ENCODE peak calls at places on chromosomes 6 and 20, in seven cellular contexts. One of them, this sample, is unnamed.

GRCh38 chr20:47606414-47607207 is 104.9 kb downstream of the NCOA3 start:
- DNase-seq in progenitor cell of endocrine pancreas: no peak
- DNase-seq in colonic mucosa: no peak
- DNase-seq in WTC11: no peak
- DNase-seq in nephron progenitor cell: no peak
- DNase-seq in A549: no peak
- DNase-seq in stomach: no peak
- DNase-seq in this sample: no peak

GRCh38 chr20:53487453-53487852 is 106.2 kb downstream of the ZNF217 start:
- DNase-seq in progenitor cell of endocrine pancreas: no peak
- DNase-seq in colonic mucosa: no peak
- DNase-seq in WTC11: no peak
- DNase-seq in nephron progenitor cell: no peak
- DNase-seq in A549: no peak
- DNase-seq in stomach: no peak
- DNase-seq in this sample: no peak

GRCh38 chr6:82084324-82084920 is 163.1 kb downstream of the IBTK start:
- DNase-seq in progenitor cell of endocrine pancreas: no peak
- DNase-seq in colonic mucosa: no peak
- DNase-seq in WTC11: no peak
- DNase-seq in nephron progenitor cell: no peak
- DNase-seq in A549: no peak
- DNase-seq in stomach: no peak
- DNase-seq in this sample: no peak

GRCh38 chr6:84635081-84635745 is 129.2 kb downstream of the TBX18 start:
- DNase-seq in progenitor cell of endocrine pancreas: no peak
- DNase-seq in colonic mucosa: no peak
- DNase-seq in WTC11: no peak
- DNase-seq in nephron progenitor cell: no peak
- DNase-seq in A549: no peak
- DNase-seq in stomach: no peak
- DNase-seq in this sample: no peak

GRCh38 chr6:151723152-151723551 is 84.3 kb upstream of the ESR1 start:
- DNase-seq in progenitor cell of endocrine pancreas: no peak
- DNase-seq in colonic mucosa: no peak
- DNase-seq in WTC11: no peak
- DNase-seq in nephron progenitor cell: no peak
- DNase-seq in A549: no peak
- DNase-seq in stomach: no peak
- DNase-seq in this sample: no peak

GRCh38 chr6:38509713-38510112 is 130.0 kb downstream of the BTBD9 start:
- DNase-seq in progenitor cell of endocrine pancreas: no peak
- DNase-seq in colonic mucosa: no peak
- DNase-seq in WTC11: no peak
- DNase-seq in nephron progenitor cell: no peak
- DNase-seq in A549: no peak
- DNase-seq in stomach: no peak
- DNase-seq in this sample: no peak

GRCh38 chr6:429515-430121 is 38.1 kb downstream of the IRF4 start:
- DNase-seq in progenitor cell of endocrine pancreas: no peak
- DNase-seq in colonic mucosa: no peak
- DNase-seq in WTC11: no peak
- DNase-seq in nephron progenitor cell: no peak
- DNase-seq in A549: no peak
- DNase-seq in stomach: no peak
- DNase-seq in this sample: no peak

GRCh38 chr6:43176423-43176786 is 5.3 kb downstream of the SRF start:
- DNase-seq in progenitor cell of endocrine pancreas: no peak
- DNase-seq in colonic mucosa: no peak
- DNase-seq in WTC11: no peak
- DNase-seq in nephron progenitor cell: no peak
- DNase-seq in A549: no peak
- DNase-seq in stomach: no peak
- DNase-seq in this sample: no peak

GRCh38 chr6:47258724-47259347 is 50.9 kb downstream of the TNFRSF21 start:
- DNase-seq in progenitor cell of endocrine pancreas: no peak
- DNase-seq in colonic mucosa: no peak
- DNase-seq in WTC11: no peak
- DNase-seq in nephron progenitor cell: no peak
- DNase-seq in A549: no peak
- DNase-seq in stomach: no peak
- DNase-seq in this sample: no peak

GRCh38 chr6:27650620-27651370 is 177.9 kb upstream of the ZNF184 start:
- DNase-seq in progenitor cell of endocrine pancreas: peak
- DNase-seq in colonic mucosa: no peak
- DNase-seq in WTC11: peak
- DNase-seq in nephron progenitor cell: peak
- DNase-seq in A549: no peak
- DNase-seq in stomach: no peak
- DNase-seq in this sample: peak
- TF ChIP-seq CTCF in progenitor cell of endocrine pancreas: peak
- TF ChIP-seq CTCF in colonic mucosa: peak
- TF ChIP-seq CTCF in WTC11: peak
- TF ChIP-seq CTCF in nephron progenitor cell: peak
- TF ChIP-seq CTCF in A549: no peak
- TF ChIP-seq CTCF in stomach: no peak
- TF ChIP-seq CTCF in this sample: peak

GRCh38 chr6:144214029-144214428 is 63.7 kb downstream of the STX11 start:
- DNase-seq in progenitor cell of endocrine pancreas: no peak
- DNase-seq in colonic mucosa: no peak
- DNase-seq in WTC11: no peak
- DNase-seq in nephron progenitor cell: no peak
- DNase-seq in A549: no peak
- DNase-seq in stomach: no peak
- DNase-seq in this sample: no peak

GRCh38 chr6:144215402-144215931 is 65.2 kb downstream of the STX11 start:
- DNase-seq in progenitor cell of endocrine pancreas: no peak
- DNase-seq in colonic mucosa: peak
- DNase-seq in WTC11: no peak
- DNase-seq in nephron progenitor cell: no peak
- DNase-seq in A549: peak
- DNase-seq in stomach: no peak
- DNase-seq in this sample: no peak

GRCh38 chr6:144215932-144216667 is 65.8 kb downstream of the STX11 start:
- DNase-seq in progenitor cell of endocrine pancreas: peak
- DNase-seq in colonic mucosa: peak
- DNase-seq in WTC11: peak
- DNase-seq in nephron progenitor cell: peak
- DNase-seq in A549: peak
- DNase-seq in stomach: peak
- DNase-seq in this sample: peak

GRCh38 chr6:144213293-144213692 is 63.0 kb downstream of the STX11 start:
- DNase-seq in progenitor cell of endocrine pancreas: no peak
- DNase-seq in colonic mucosa: no peak
- DNase-seq in WTC11: no peak
- DNase-seq in nephron progenitor cell: no peak
- DNase-seq in A549: no peak
- DNase-seq in stomach: no peak
- DNase-seq in this sample: no peak

GRCh38 chr6:144214622-144215401 is 64.5 kb downstream of the STX11 start:
- DNase-seq in progenitor cell of endocrine pancreas: no peak
- DNase-seq in colonic mucosa: peak
- DNase-seq in WTC11: no peak
- DNase-seq in nephron progenitor cell: no peak
- DNase-seq in A549: no peak
- DNase-seq in stomach: no peak
- DNase-seq in this sample: no peak
- TF ChIP-seq CTCF in progenitor cell of endocrine pancreas: no peak
- TF ChIP-seq CTCF in colonic mucosa: no peak
- TF ChIP-seq CTCF in WTC11: no peak
- TF ChIP-seq CTCF in nephron progenitor cell: no peak
- TF ChIP-seq CTCF in A549: no peak
- TF ChIP-seq CTCF in stomach: no peak
- TF ChIP-seq CTCF in this sample: no peak

DNA sequence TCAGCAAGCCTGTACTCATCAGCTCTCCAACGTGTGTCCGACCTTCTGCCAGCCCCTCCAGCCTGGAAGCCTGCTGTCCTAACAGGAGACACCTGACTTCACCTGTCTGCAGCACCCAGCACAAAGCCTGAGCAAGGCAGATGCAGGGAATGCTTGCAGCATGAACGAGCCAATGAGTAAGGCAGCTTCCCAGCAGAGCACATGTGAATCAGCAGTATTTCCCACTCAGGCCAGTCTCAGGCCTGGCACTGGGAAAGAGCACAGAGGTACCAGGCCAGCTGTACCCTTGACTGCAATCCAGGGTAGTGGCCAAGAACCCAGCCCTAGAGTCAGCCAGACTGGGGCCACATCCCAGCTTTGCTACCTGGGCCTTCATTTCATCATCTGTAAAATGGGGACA is 120.8 kb downstream of the MAFB start:
- DNase-seq in progenitor cell of endocrine pancreas: no peak
- DNase-seq in colonic mucosa: no peak
- DNase-seq in WTC11: no peak
- DNase-seq in nephron progenitor cell: no peak
- DNase-seq in A549: no peak
- DNase-seq in stomach: no peak
- DNase-seq in this sample: no peak
- TF ChIP-seq CTCF in progenitor cell of endocrine pancreas: no peak
- TF ChIP-seq CTCF in colonic mucosa: no peak
- TF ChIP-seq CTCF in WTC11: no peak
- TF ChIP-seq CTCF in nephron progenitor cell: no peak
- TF ChIP-seq CTCF in A549: no peak
- TF ChIP-seq CTCF in stomach: no peak
- TF ChIP-seq CTCF in this sample: no peak

GRCh38 chr20:36384022-36384619 is 78.0 kb downstream of the DLGAP4 start:
- DNase-seq in progenitor cell of endocrine pancreas: peak
- DNase-seq in colonic mucosa: peak
- DNase-seq in WTC11: peak
- DNase-seq in nephron progenitor cell: peak
- DNase-seq in A549: no peak
- DNase-seq in stomach: no peak
- DNase-seq in this sample: peak
- TF ChIP-seq CTCF in progenitor cell of endocrine pancreas: peak
- TF ChIP-seq CTCF in colonic mucosa: no peak
- TF ChIP-seq CTCF in WTC11: no peak
- TF ChIP-seq CTCF in nephron progenitor cell: peak
- TF ChIP-seq CTCF in A549: no peak
- TF ChIP-seq CTCF in stomach: no peak
- TF ChIP-seq CTCF in this sample: no peak

GRCh38 chr20:34915749-34916455 is 39.5 kb downstream of the ACSS2 start:
- DNase-seq in progenitor cell of endocrine pancreas: no peak
- DNase-seq in colonic mucosa: no peak
- DNase-seq in WTC11: no peak
- DNase-seq in nephron progenitor cell: no peak
- DNase-seq in A549: no peak
- DNase-seq in stomach: no peak
- DNase-seq in this sample: no peak
- TF ChIP-seq CTCF in progenitor cell of endocrine pancreas: no peak
- TF ChIP-seq CTCF in colonic mucosa: no peak
- TF ChIP-seq CTCF in WTC11: no peak
- TF ChIP-seq CTCF in nephron progenitor cell: no peak
- TF ChIP-seq CTCF in A549: no peak
- TF ChIP-seq CTCF in stomach: no peak
- TF ChIP-seq CTCF in this sample: no peak

GRCh38 chr6:83592770-83593394 is 80.5 kb downstream of the PRSS35 start:
- DNase-seq in progenitor cell of endocrine pancreas: no peak
- DNase-seq in colonic mucosa: no peak
- DNase-seq in WTC11: peak
- DNase-seq in nephron progenitor cell: no peak
- DNase-seq in A549: peak
- DNase-seq in stomach: no peak
- DNase-seq in this sample: peak
- TF ChIP-seq CTCF in progenitor cell of endocrine pancreas: peak
- TF ChIP-seq CTCF in colonic mucosa: peak
- TF ChIP-seq CTCF in WTC11: peak
- TF ChIP-seq CTCF in nephron progenitor cell: peak
- TF ChIP-seq CTCF in A549: peak
- TF ChIP-seq CTCF in stomach: no peak
- TF ChIP-seq CTCF in this sample: peak

GRCh38 chr6:148002067-148002466 is 340.6 kb upstream of the SASH1 start:
- DNase-seq in progenitor cell of endocrine pancreas: no peak
- DNase-seq in colonic mucosa: no peak
- DNase-seq in WTC11: no peak
- DNase-seq in nephron progenitor cell: no peak
- DNase-seq in A549: no peak
- DNase-seq in stomach: no peak
- DNase-seq in this sample: no peak
- TF ChIP-seq CTCF in progenitor cell of endocrine pancreas: no peak
- TF ChIP-seq CTCF in colonic mucosa: no peak
- TF ChIP-seq CTCF in WTC11: no peak
- TF ChIP-seq CTCF in nephron progenitor cell: no peak
- TF ChIP-seq CTCF in A549: no peak
- TF ChIP-seq CTCF in stomach: no peak
- TF ChIP-seq CTCF in this sample: no peak

GRCh38 chr6:77173472-77174074 is 289.7 kb downstream of the HTR1B start:
- DNase-seq in progenitor cell of endocrine pancreas: no peak
- DNase-seq in colonic mucosa: no peak
- DNase-seq in WTC11: peak
- DNase-seq in nephron progenitor cell: no peak
- DNase-seq in A549: no peak
- DNase-seq in stomach: no peak
- DNase-seq in this sample: no peak
- TF ChIP-seq CTCF in progenitor cell of endocrine pancreas: no peak
- TF ChIP-seq CTCF in colonic mucosa: no peak
- TF ChIP-seq CTCF in WTC11: peak
- TF ChIP-seq CTCF in nephron progenitor cell: no peak
- TF ChIP-seq CTCF in A549: no peak
- TF ChIP-seq CTCF in stomach: no peak
- TF ChIP-seq CTCF in this sample: no peak

GRCh38 chr20:49914310-49915117 is 815 bp downstream of the SPATA2 start:
- DNase-seq in progenitor cell of endocrine pancreas: no peak
- DNase-seq in colonic mucosa: no peak
- DNase-seq in WTC11: no peak
- DNase-seq in nephron progenitor cell: no peak
- DNase-seq in A549: no peak
- DNase-seq in stomach: no peak
- DNase-seq in this sample: peak
- TF ChIP-seq CTCF in progenitor cell of endocrine pancreas: no peak
- TF ChIP-seq CTCF in colonic mucosa: no peak
- TF ChIP-seq CTCF in WTC11: no peak
- TF ChIP-seq CTCF in nephron progenitor cell: no peak
- TF ChIP-seq CTCF in A549: no peak
- TF ChIP-seq CTCF in stomach: no peak
- TF ChIP-seq CTCF in this sample: no peak

GRCh38 chr6:64012351-64013060 is 376.9 kb downstream of the PHF3 start:
- DNase-seq in progenitor cell of endocrine pancreas: no peak
- DNase-seq in colonic mucosa: peak
- DNase-seq in WTC11: peak
- DNase-seq in nephron progenitor cell: peak
- DNase-seq in A549: peak
- DNase-seq in stomach: no peak
- DNase-seq in this sample: peak
- TF ChIP-seq CTCF in progenitor cell of endocrine pancreas: peak
- TF ChIP-seq CTCF in colonic mucosa: peak
- TF ChIP-seq CTCF in WTC11: peak
- TF ChIP-seq CTCF in nephron progenitor cell: peak
- TF ChIP-seq CTCF in A549: peak
- TF ChIP-seq CTCF in stomach: no peak
- TF ChIP-seq CTCF in this sample: no peak

This sample was measured in endothelial cell.